ENCODE peak calls at places on chromosomes 11 and 22, in seven cellular contexts. U is nephron progenitor cell, H is fibroblast of the aortic adventitia, K is stomach, W is progenitor cell of endocrine pancreas, L is colonic mucosa, A is endothelial cell of umbilical vein. V is an unnamed sample.

GRCh38 chr22:21710156-21710555 is 25.4 kb downstream of the YPEL1 start:
- DNase-seq in H (no peak), K (no peak), A (no peak), L (no peak), U (no peak), W (no peak), V (no peak)

GRCh38 chr11:117980716-117981115 is 5.5 kb upstream of the IL10RA start:
- DNase-seq in H (no peak), U (no peak), W (no peak), L (no peak), A (no peak), K (no peak), V (no peak)

GRCh38 chr11:3380706-3381570 is 2.0 kb upstream of the ZNF195 start:
- DNase-seq in H (peak), W (no peak), A (no peak), K (no peak), U (peak), L (peak), V (no peak)

GRCh38 chr11:62680825-62681240 is 2.0 kb upstream of the UBXN1 start:
- DNase-seq in A (peak), K (peak), H (peak), U (no peak), L (peak), W (no peak), V (no peak)

GRCh38 chr11:93279911-93280347 is 50.6 kb upstream of the DEUP1 start:
- DNase-seq in H (no peak), L (no peak), A (no peak), W (no peak), K (no peak), U (peak), V (no peak)

GRCh38 chr22:37144180-37144554 is 5.5 kb downstream of the IL2RB start:
- DNase-seq in W (no peak), H (no peak), U (no peak), K (no peak), A (no peak), L (no peak), V (no peak)

GRCh38 chr11:62575837-62576236 is 2.1 kb upstream of the EEF1G start:
- DNase-seq in A (no peak), H (no peak), U (no peak), W (no peak), K (no peak), L (no peak), V (no peak)

GRCh38 chr22:28983788-28984441 is 77.7 kb downstream of the C22orf31 start:
- DNase-seq in K (no peak), U (no peak), H (peak), L (no peak), W (no peak), A (no peak), V (no peak)

GRCh38 chr11:33635161-33635560 is 65.5 kb downstream of the C11orf91 start:
- DNase-seq in L (no peak), H (peak), K (no peak), U (no peak), W (no peak), A (no peak), V (no peak)

GRCh38 chr22:48895341-48895740 is 932.3 kb downstream of the BRD1 start:
- DNase-seq in A (no peak), U (no peak), W (no peak), H (no peak), L (peak), K (no peak), V (no peak)

GRCh38 chr11:108199446-108200321 is 22.8 kb downstream of the NPAT start:
- DNase-seq in U (no peak), K (no peak), H (peak), A (no peak), W (no peak), L (no peak), V (peak)

GRCh38 chr11:82521427-82521826 is 212.2 kb downstream of the FAM181B start:
- DNase-seq in K (no peak), A (no peak), W (no peak), H (no peak), L (no peak), U (no peak), V (no peak)

GRCh38 chr22:36197601-36198146 is 3.9 kb downstream of the APOL4 start:
- DNase-seq in W (no peak), K (no peak), U (no peak), L (no peak), A (no peak), H (no peak), V (no peak)

GRCh38 chr11:79160786-79161403 is 279.9 kb downstream of the TENM4 start:
- DNase-seq in A (no peak), U (peak), W (no peak), K (no peak), H (peak), L (no peak), V (no peak)

DNA sequence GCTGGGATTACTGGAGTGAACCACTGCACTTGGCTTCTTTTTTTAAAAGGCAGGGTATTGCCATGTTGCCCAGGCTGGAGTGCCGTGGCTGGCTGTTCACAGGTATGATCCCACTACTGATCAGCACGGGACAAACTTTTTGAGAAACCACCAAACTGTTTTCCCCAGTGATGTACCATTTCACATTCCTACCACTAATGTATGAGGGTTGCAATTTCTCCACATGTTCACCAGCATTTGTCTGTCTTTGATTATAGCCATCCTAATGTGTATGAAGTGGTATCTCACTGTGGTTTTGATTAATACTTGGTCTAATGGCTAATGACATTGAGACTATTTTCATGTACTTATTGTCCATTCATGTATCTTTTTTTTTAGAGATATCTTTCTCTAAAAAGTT is 41.5 kb upstream of the EP300 start:
- DNase-seq in W (no peak), U (no peak), K (no peak), H (peak), L (no peak), A (no peak), V (no peak)
- TF ChIP-seq CTCF in W (no peak), U (no peak), K (no peak), H (no peak), L (no peak), A (no peak), V (no peak)

GRCh38 chr11:99739464-99740089 is 718.8 kb downstream of the CNTN5 start:
- DNase-seq in A (no peak), U (peak), K (no peak), L (no peak), H (peak), W (no peak), V (no peak)
- TF ChIP-seq CTCF in A (no peak), U (peak), K (no peak), L (peak), H (no peak), W (peak), V (no peak)

DNA sequence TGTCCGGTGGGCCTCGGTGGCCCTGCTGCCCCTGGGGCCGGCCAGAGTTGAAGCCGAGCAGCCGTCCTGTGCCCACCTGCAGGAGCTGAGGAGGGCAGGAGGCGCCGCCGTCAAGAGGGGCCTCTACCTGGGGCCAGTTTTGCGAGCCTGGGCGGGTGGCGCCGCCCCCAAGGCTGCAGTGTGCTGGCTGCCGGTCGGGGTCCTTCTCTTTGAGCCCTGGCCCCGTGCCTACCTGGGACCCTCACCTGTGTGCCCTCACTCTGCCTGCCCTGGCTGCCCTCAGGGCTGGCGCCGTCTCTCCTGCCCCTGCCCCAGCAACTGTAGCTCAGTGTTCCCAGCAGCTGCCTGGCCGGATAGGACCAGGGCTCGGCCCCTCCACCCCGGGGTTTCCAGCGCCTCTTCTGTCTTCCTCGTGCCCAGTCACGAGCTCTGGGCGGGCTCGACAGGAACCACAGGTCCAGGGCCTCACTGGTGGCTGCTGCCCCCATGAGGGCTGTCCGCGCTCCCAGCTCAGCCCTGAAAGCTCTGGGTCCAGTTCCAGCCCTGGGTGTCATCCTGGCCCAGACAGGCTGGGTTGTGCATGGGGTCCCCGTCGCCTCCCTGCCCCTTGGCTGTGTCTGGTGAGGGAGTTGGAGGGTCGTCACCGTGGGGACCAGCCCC is 38.3 kb downstream of the MOB2 start:
- DNase-seq in L (no peak), A (no peak), U (no peak), W (no peak), H (no peak), K (no peak), V (no peak)
- TF ChIP-seq CTCF in L (no peak), A (no peak), U (no peak), W (no peak), H (no peak), K (no peak), V (no peak)

DNA sequence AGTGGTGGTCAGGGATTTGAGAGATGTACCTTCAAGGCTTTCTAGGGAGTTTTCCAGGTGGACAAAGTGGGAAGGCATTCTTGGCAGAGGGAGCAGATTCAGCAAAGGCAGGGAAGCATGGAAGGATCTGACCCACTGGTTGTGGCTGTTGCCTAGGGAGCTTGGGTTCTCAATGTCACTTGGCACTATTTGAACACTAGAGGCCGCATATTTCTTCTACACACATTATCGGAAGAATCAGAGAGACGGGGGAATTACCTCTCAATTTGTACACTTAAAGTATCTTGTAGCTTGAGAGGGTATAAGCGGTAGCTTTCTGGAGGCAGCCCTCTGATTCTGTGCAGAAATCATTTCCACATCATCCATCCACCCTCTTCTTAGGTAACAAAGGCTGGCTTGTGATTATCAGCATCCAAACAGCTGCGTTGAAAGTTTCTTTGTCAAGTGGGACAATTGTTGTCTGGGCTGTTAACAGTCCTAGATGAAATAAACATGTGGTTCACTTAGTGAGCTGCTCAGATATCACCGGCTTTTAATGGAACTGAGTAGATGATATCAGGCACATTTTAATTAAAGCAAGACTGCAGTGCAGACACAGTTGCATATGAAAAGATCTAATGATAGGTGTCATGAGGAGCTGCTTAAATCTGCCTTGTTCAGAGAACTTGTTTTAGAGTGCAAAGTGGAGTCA is 2.6 kb downstream of the NELL1 start:
- DNase-seq in W (no peak), H (no peak), L (no peak), A (no peak), U (no peak), K (no peak), V (no peak)
- TF ChIP-seq CTCF in W (peak), H (no peak), L (no peak), A (no peak), U (peak), K (no peak), V (no peak)

DNA sequence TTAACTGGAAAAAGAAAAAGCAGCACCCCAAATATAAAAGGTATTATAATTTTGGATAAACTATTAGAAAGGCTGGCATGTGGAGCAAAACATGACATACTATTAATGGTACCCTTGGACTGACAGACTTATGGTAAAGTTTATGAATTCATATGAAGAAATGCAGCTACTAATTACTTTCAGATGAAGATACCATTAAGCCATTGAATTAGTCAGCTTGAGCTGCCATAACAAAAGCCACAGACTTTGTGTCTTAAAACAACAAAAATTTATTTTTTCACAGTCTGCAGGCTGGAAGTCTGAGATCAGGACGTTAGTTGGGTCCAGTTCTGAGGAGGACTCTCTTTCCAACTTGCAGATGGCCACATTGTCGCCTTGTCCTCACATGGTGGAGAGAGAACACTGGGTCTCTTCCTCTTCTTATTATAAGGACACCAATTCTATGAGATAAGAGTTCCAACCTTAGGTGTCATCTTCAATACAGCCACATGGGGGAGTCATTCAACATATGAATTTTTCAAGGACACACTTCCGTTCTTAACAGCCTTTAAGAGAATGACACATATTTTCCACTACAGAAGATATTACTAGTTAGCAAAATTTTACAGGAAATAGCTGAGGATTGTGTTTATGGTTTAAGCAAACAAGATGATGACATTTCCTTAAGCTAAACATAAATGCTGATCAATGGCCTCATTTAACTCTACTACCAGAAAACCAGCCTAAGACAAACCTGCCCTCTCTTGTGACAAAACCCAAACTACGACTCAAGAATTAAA is 56.1 kb downstream of the DCUN1D5 start:
- DNase-seq in A (peak), H (peak), L (peak), W (no peak), K (no peak), U (peak), V (no peak)
- TF ChIP-seq CTCF in A (peak), H (peak), L (peak), W (peak), K (no peak), U (peak), V (peak)

DNA sequence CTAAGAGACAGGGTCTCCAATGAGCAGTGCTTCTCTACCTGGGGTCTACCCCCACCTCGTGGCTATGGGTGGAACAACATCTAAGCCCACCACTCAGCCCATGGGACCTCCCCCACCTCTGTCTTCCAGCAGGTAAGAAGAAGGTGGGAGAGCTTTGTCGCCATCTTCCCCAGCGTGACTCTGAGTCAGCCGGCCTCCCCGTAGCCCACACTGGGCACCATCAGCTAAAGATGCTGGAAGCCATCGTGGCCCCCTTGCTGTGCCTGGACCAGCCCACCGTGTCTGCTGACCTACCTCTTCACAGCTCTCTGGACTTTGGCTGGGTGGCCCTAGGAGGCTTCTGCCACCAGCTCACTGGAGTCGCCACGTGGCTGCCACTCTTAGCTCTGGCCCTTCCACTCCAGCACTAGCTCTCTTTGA is 954 bp downstream of the C11orf86 start:
- DNase-seq in A (peak), U (peak), K (no peak), H (no peak), L (no peak), W (peak), V (no peak)
- TF ChIP-seq CTCF in A (peak), U (peak), K (no peak), H (peak), L (peak), W (peak), V (peak)

DNA sequence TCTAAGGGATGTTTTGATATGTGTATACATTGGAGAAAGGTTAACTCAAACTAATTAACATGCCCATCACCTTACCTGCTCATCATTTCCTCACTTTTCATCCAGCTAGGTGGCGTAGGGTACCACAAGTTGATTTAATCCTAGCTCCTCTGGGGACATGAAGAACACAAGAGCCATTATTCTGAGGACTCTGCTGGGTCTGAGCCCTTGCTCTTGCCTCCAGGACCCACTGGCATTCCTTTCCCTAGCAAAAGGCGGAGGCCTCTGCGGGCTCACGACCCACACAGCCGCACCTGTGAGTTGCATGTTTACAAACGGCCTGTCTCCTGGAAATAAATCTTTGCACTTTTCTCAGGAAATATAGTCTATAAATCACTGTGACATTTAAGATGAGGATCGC is 871.9 kb downstream of the TBC1D22A start:
- DNase-seq in W (no peak), K (no peak), U (no peak), A (no peak), H (no peak), L (no peak), V (no peak)
- TF ChIP-seq CTCF in W (no peak), K (no peak), U (no peak), A (no peak), H (no peak), L (no peak), V (no peak)

DNA sequence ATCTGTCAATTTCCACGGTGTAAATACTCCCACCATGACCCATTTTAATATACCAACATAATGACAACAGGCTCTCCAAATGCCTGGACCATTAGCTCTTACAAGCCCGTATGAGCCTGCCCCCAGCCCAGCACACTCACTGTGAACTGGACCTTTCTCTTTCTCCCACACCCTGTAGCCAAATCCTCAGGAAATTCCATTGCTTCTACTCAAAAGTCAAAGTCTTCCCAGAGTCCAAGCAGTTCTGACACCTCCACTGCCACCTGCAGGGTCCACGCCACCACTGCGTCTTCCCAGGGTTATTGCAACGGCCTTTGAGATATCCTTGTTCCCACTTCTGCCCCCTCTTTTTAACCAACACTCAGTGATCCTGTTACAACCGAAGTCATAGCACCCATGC is 110.1 kb upstream of the ASPHD2 start:
- DNase-seq in W (no peak), K (no peak), H (peak), U (no peak), L (no peak), A (no peak), V (no peak)
- TF ChIP-seq CTCF in W (no peak), K (no peak), H (peak), U (no peak), L (no peak), A (peak), V (no peak)

DNA sequence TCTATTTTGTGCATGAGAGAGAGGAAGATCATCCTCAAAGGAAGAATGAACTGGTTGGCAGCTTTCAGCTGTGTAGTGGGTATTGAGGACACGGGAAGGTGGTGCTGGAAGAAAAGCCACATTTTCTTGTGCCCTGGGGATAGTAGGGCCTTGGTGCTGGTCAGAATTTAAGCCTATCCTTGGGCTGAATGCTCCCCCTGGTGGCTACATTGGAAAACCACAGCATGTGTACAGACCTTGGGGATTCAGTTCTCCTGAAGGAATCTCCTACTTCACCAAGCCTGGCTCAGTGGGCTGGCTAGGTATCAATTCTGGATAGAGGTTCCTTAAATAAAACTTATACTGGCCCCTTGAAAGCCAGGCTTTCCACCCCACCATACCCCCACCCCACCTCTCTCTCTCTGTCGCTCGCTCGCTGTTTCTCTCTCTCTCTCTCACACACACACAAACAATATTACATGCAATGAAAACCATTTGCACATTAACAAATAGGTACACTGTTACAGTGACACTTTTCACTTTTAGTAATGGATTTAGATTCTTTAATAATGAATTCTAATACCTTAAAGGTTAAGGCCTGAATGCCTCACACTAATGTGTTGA is 2.8 kb upstream of the OR51M1 start:
- DNase-seq in L (peak), H (peak), U (peak), W (peak), K (peak), A (peak), V (no peak)
- TF ChIP-seq CTCF in L (peak), H (peak), U (peak), W (peak), K (no peak), A (peak), V (peak)

GRCh38 chr22:31695423-31695822 is 33.4 kb upstream of the PISD start:
- DNase-seq in K (no peak), U (no peak), H (no peak), W (no peak), L (no peak), A (no peak), V (no peak)

GRCh38 chr22:31691408-31691807 is 29.4 kb upstream of the PISD start:
- DNase-seq in U (no peak), L (no peak), W (no peak), A (no peak), H (no peak), K (no peak), V (no peak)

GRCh38 chr22:31692186-31692886 is 30.3 kb upstream of the PISD start:
- DNase-seq in U (no peak), H (no peak), K (no peak), L (no peak), A (no peak), W (no peak), V (no peak)
- TF ChIP-seq CTCF in U (no peak), H (no peak), K (no peak), L (no peak), A (no peak), W (no peak), V (no peak)